ENCODE peak calls at places on chromosomes 12 and 14, in four cellular contexts. J, R, S and H are unnamed samples.

GRCh38 chr12:57475271-57476161 is 4.2 kb downstream of the ARHGAP9 start:
- DNase-seq in S (no peak), R (no peak), J (peak; percentile 68), H (peak; percentile 54)

GRCh38 chr12:116376354-116377193 is 99.1 kb upstream of the MED13L start:
- DNase-seq in R (no peak), J (no peak), S (peak; percentile 49), H (peak; percentile 78)

GRCh38 chr14:21921453-21921852 is 247.8 kb upstream of the OR4E1 start:
- DNase-seq in J (no peak), R (no peak), S (no peak), H (no peak)

GRCh38 chr12:102021540-102022246 is 40.1 kb downstream of the WASHC3 start:
- DNase-seq in S (no peak), J (no peak), R (no peak), H (no peak)

GRCh38 chr14:55458800-55459577 is 18.6 kb upstream of the TBPL2 start:
- DNase-seq in J (no peak), R (no peak), S (no peak), H (no peak)

GRCh38 chr12:49903351-49903699 is 375 bp downstream of the FAIM2 start:
- DNase-seq in J (no peak), S (no peak), R (no peak), H (no peak)

GRCh38 chr12:107311682-107312081 is 218.3 kb upstream of the CRY1 start:
- DNase-seq in R (no peak), S (no peak), J (no peak), H (no peak)

GRCh38 chr14:70730393-70730792 is 78.9 kb downstream of the MAP3K9 start:
- DNase-seq in J (no peak), S (no peak), R (no peak), H (no peak)

GRCh38 chr12:30839643-30840190 is 85.0 kb upstream of the CAPRIN2 start:
- DNase-seq in J (peak; percentile 33), R (no peak), S (no peak), H (no peak)

GRCh38 chr12:41419151-41419893 is 231.2 kb downstream of the PDZRN4 start:
- DNase-seq in S (no peak), R (no peak), J (peak; percentile 14), H (peak; percentile 5)